ENCODE peak calls at places on chromosomes 12 and 14, in seven cellular contexts. One of them, this sample, is unnamed.

GRCh38 chr12:120720234-120720968 is 5.2 kb upstream of the ACADS start:
- DNase-seq in tibial artery: no peak
- DNase-seq in ascending aorta: no peak
- DNase-seq in SJSA1: no peak
- DNase-seq in caudate nucleus: peak; percentile 9
- DNase-seq in transverse colon: no peak
- DNase-seq in CD8-positive, alpha-beta T cell: no peak
- DNase-seq in this sample: no peak

GRCh38 chr14:86464386-86464785 is 934.4 kb downstream of the FLRT2 start:
- DNase-seq in tibial artery: no peak
- DNase-seq in ascending aorta: no peak
- DNase-seq in CD8-positive, alpha-beta T cell: no peak
- DNase-seq in caudate nucleus: no peak
- DNase-seq in SJSA1: no peak
- DNase-seq in transverse colon: no peak
- DNase-seq in this sample: no peak

GRCh38 chr12:54222609-54223008 is 33.8 kb upstream of the SMUG1 start:
- DNase-seq in caudate nucleus: no peak
- DNase-seq in SJSA1: no peak
- DNase-seq in ascending aorta: no peak
- DNase-seq in tibial artery: no peak
- DNase-seq in CD8-positive, alpha-beta T cell: no peak
- DNase-seq in transverse colon: no peak
- DNase-seq in this sample: no peak

GRCh38 chr12:95218852-95219171 is 1.2 kb downstream of the VEZT start:
- DNase-seq in SJSA1: no peak
- DNase-seq in transverse colon: peak; percentile 42
- DNase-seq in tibial artery: no peak
- DNase-seq in ascending aorta: no peak
- DNase-seq in caudate nucleus: no peak
- DNase-seq in CD8-positive, alpha-beta T cell: no peak
- DNase-seq in this sample: peak; percentile 49

GRCh38 chr14:64147126-64147790 is 146.9 kb downstream of the ESR2 start:
- DNase-seq in tibial artery: no peak
- DNase-seq in SJSA1: peak; percentile 79
- DNase-seq in ascending aorta: no peak
- DNase-seq in CD8-positive, alpha-beta T cell: no peak
- DNase-seq in transverse colon: no peak
- DNase-seq in caudate nucleus: no peak
- DNase-seq in this sample: no peak

GRCh38 chr14:52012635-52013034 is 23.3 kb downstream of the RTRAF start:
- DNase-seq in ascending aorta: no peak
- DNase-seq in transverse colon: no peak
- DNase-seq in CD8-positive, alpha-beta T cell: no peak
- DNase-seq in tibial artery: peak; percentile 79
- DNase-seq in caudate nucleus: no peak
- DNase-seq in SJSA1: no peak
- DNase-seq in this sample: no peak

GRCh38 chr14:75295061-75295461 is 16.4 kb downstream of the FOS start:
- DNase-seq in SJSA1: no peak
- DNase-seq in transverse colon: peak; percentile 83
- DNase-seq in caudate nucleus: peak; percentile 40
- DNase-seq in CD8-positive, alpha-beta T cell: no peak
- DNase-seq in tibial artery: peak; percentile 86
- DNase-seq in ascending aorta: no peak
- DNase-seq in this sample: no peak

GRCh38 chr12:64806173-64806572 is 18.3 kb upstream of the TBC1D30 start:
- DNase-seq in ascending aorta: no peak
- DNase-seq in transverse colon: no peak
- DNase-seq in SJSA1: no peak
- DNase-seq in caudate nucleus: no peak
- DNase-seq in tibial artery: no peak
- DNase-seq in CD8-positive, alpha-beta T cell: no peak
- DNase-seq in this sample: no peak

GRCh38 chr14:29953501-29953900 is 25.9 kb upstream of the PRKD1 start:
- DNase-seq in ascending aorta: no peak
- DNase-seq in caudate nucleus: no peak
- DNase-seq in CD8-positive, alpha-beta T cell: no peak
- DNase-seq in transverse colon: no peak
- DNase-seq in tibial artery: no peak
- DNase-seq in SJSA1: no peak
- DNase-seq in this sample: no peak

GRCh38 chr14:58078471-58078870 is 73.5 kb downstream of the ARMH4 start:
- DNase-seq in ascending aorta: no peak
- DNase-seq in transverse colon: no peak
- DNase-seq in caudate nucleus: no peak
- DNase-seq in SJSA1: no peak
- DNase-seq in tibial artery: no peak
- DNase-seq in CD8-positive, alpha-beta T cell: no peak
- DNase-seq in this sample: no peak

GRCh38 chr12:118055144-118055557 is 5.8 kb downstream of the WSB2 start:
- DNase-seq in tibial artery: no peak
- DNase-seq in transverse colon: peak; percentile 54
- DNase-seq in SJSA1: peak; percentile 60
- DNase-seq in CD8-positive, alpha-beta T cell: peak; percentile 73
- DNase-seq in caudate nucleus: peak; percentile 3
- DNase-seq in ascending aorta: no peak
- DNase-seq in this sample: peak; percentile 52

GRCh38 chr12:27183342-27183741 is 60.7 kb upstream of the STK38L start:
- DNase-seq in caudate nucleus: no peak
- DNase-seq in SJSA1: no peak
- DNase-seq in ascending aorta: no peak
- DNase-seq in CD8-positive, alpha-beta T cell: no peak
- DNase-seq in transverse colon: no peak
- DNase-seq in tibial artery: no peak
- DNase-seq in this sample: no peak

GRCh38 chr12:170361-171225 is 43.4 kb downstream of the SLC6A12 start:
- DNase-seq in CD8-positive, alpha-beta T cell: no peak
- DNase-seq in SJSA1: no peak
- DNase-seq in tibial artery: no peak
- DNase-seq in caudate nucleus: no peak
- DNase-seq in ascending aorta: no peak
- DNase-seq in transverse colon: no peak
- DNase-seq in this sample: no peak

GRCh38 chr12:130992979-130993538 is 39.4 kb downstream of the ADGRD1 start:
- DNase-seq in CD8-positive, alpha-beta T cell: no peak
- DNase-seq in caudate nucleus: no peak
- DNase-seq in tibial artery: peak; percentile 16
- DNase-seq in transverse colon: no peak
- DNase-seq in ascending aorta: no peak
- DNase-seq in SJSA1: no peak
- DNase-seq in this sample: no peak

GRCh38 chr14:39682000-39682399 is 249.8 kb upstream of the FBXO33 start:
- DNase-seq in caudate nucleus: no peak
- DNase-seq in CD8-positive, alpha-beta T cell: no peak
- DNase-seq in ascending aorta: no peak
- DNase-seq in transverse colon: no peak
- DNase-seq in tibial artery: no peak
- DNase-seq in SJSA1: no peak
- DNase-seq in this sample: no peak

DNA sequence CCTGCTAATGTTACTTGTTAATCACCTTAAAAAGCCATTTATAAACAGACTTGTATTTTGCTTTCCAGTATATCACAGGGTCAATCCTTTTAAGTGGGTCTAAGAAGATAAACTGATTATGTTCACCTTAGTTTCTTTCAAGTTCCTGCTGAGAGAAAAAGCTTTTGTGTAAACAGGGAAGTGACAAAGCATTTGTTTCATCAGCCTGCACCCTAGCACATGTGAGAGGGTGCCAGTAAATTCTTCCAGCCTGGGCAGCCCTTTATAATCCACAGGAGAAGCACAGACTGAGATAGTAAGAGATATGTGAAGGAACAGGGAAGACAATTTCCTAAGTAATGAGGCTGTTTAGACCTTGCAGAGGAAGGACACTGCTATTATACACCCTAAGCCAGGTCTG is 150.6 kb downstream of the KTN1 start:
- DNase-seq in transverse colon: no peak
- DNase-seq in caudate nucleus: no peak
- DNase-seq in SJSA1: no peak
- DNase-seq in ascending aorta: no peak
- DNase-seq in tibial artery: no peak
- DNase-seq in CD8-positive, alpha-beta T cell: no peak
- DNase-seq in this sample: no peak
- H3K27ac ChIP-seq in transverse colon: no peak overlapping the region
- H3K27ac ChIP-seq in caudate nucleus: no peak overlapping the region
- H3K27ac ChIP-seq in SJSA1: no peak overlapping the region
- H3K27ac ChIP-seq in ascending aorta: no peak overlapping the region
- H3K27ac ChIP-seq in tibial artery: no peak overlapping the region
- H3K27ac ChIP-seq in CD8-positive, alpha-beta T cell: no peak overlapping the region
- H3K27ac ChIP-seq in this sample: no peak overlapping the region

DNA sequence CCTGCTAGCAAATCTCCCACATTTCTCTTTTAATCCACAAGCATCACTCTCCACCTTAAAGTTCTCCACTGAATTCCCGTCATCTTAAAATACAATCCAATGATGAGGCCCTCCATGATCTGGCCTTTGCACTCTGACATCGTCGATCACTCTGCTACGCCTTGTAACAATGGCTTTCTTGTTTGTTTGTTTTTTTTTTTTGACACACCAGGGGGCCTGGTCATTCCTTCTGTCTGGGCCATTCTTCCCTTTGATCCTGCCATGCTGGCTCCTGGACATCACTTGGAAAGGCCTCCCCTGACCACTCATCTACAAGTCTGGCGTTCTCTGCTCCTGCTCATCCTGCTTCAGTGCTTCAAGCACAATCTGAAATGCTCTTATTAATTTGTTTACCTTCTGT is 233.5 kb downstream of the PPM1H start:
- DNase-seq in SJSA1: no peak
- DNase-seq in transverse colon: no peak
- DNase-seq in caudate nucleus: no peak
- DNase-seq in ascending aorta: no peak
- DNase-seq in tibial artery: no peak
- DNase-seq in CD8-positive, alpha-beta T cell: no peak
- DNase-seq in this sample: no peak
- H3K27ac ChIP-seq in SJSA1: peak overlapping the region; percentile 95
- H3K27ac ChIP-seq in transverse colon: no peak overlapping the region
- H3K27ac ChIP-seq in caudate nucleus: no peak overlapping the region
- H3K27ac ChIP-seq in ascending aorta: no peak overlapping the region
- H3K27ac ChIP-seq in tibial artery: no peak overlapping the region
- H3K27ac ChIP-seq in CD8-positive, alpha-beta T cell: no peak overlapping the region
- H3K27ac ChIP-seq in this sample: no peak overlapping the region

GRCh38 chr14:50823051-50823762 is 7.8 kb downstream of the NIN start:
- DNase-seq in SJSA1: no peak
- DNase-seq in ascending aorta: no peak
- DNase-seq in transverse colon: no peak
- DNase-seq in tibial artery: no peak
- DNase-seq in caudate nucleus: no peak
- DNase-seq in CD8-positive, alpha-beta T cell: no peak
- DNase-seq in this sample: no peak

GRCh38 chr14:50820786-50821185 is 10.2 kb downstream of the NIN start:
- DNase-seq in caudate nucleus: no peak
- DNase-seq in CD8-positive, alpha-beta T cell: no peak
- DNase-seq in tibial artery: no peak
- DNase-seq in ascending aorta: no peak
- DNase-seq in transverse colon: no peak
- DNase-seq in SJSA1: no peak
- DNase-seq in this sample: no peak

GRCh38 chr14:50823763-50824636 is 7.0 kb downstream of the NIN start:
- DNase-seq in tibial artery: no peak
- DNase-seq in ascending aorta: no peak
- DNase-seq in CD8-positive, alpha-beta T cell: no peak
- DNase-seq in transverse colon: no peak
- DNase-seq in SJSA1: no peak
- DNase-seq in caudate nucleus: no peak
- DNase-seq in this sample: peak; percentile 28

GRCh38 chr14:50821471-50822464 is 9.2 kb downstream of the NIN start:
- DNase-seq in ascending aorta: peak; percentile 11
- DNase-seq in transverse colon: peak; percentile 60
- DNase-seq in caudate nucleus: no peak
- DNase-seq in tibial artery: no peak
- DNase-seq in SJSA1: no peak
- DNase-seq in CD8-positive, alpha-beta T cell: peak; percentile 81
- DNase-seq in this sample: peak; percentile 71

GRCh38 chr14:50822501-50823042 is 8.4 kb downstream of the NIN start:
- DNase-seq in caudate nucleus: no peak
- DNase-seq in transverse colon: no peak
- DNase-seq in SJSA1: no peak
- DNase-seq in CD8-positive, alpha-beta T cell: no peak
- DNase-seq in tibial artery: no peak
- DNase-seq in ascending aorta: no peak
- DNase-seq in this sample: no peak
- H3K27ac ChIP-seq in caudate nucleus: no peak overlapping the region
- H3K27ac ChIP-seq in transverse colon: no peak overlapping the region
- H3K27ac ChIP-seq in SJSA1: no peak overlapping the region
- H3K27ac ChIP-seq in CD8-positive, alpha-beta T cell: peak overlapping the region; percentile 46
- H3K27ac ChIP-seq in tibial artery: no peak overlapping the region
- H3K27ac ChIP-seq in ascending aorta: no peak overlapping the region
- H3K27ac ChIP-seq in this sample: peak overlapping the region; percentile 69

GRCh38 chr12:116539905-116540482 is 19.2 kb upstream of the MAP1LC3B2 start:
- DNase-seq in ascending aorta: no peak
- DNase-seq in caudate nucleus: peak; percentile 47
- DNase-seq in SJSA1: no peak
- DNase-seq in tibial artery: peak; percentile 67
- DNase-seq in transverse colon: peak; percentile 38
- DNase-seq in CD8-positive, alpha-beta T cell: no peak
- DNase-seq in this sample: no peak
- H3K27ac ChIP-seq in ascending aorta: no peak overlapping the region
- H3K27ac ChIP-seq in caudate nucleus: no peak overlapping the region
- H3K27ac ChIP-seq in SJSA1: no peak overlapping the region
- H3K27ac ChIP-seq in tibial artery: no peak overlapping the region
- H3K27ac ChIP-seq in transverse colon: peak overlapping the region; percentile 52
- H3K27ac ChIP-seq in CD8-positive, alpha-beta T cell: no peak overlapping the region
- H3K27ac ChIP-seq in this sample: no peak overlapping the region

GRCh38 chr14:90544971-90545370 is 148.1 kb downstream of the CALM1 start:
- DNase-seq in tibial artery: no peak
- DNase-seq in caudate nucleus: no peak
- DNase-seq in CD8-positive, alpha-beta T cell: no peak
- DNase-seq in ascending aorta: no peak
- DNase-seq in SJSA1: no peak
- DNase-seq in transverse colon: no peak
- DNase-seq in this sample: no peak
- H3K27ac ChIP-seq in tibial artery: peak overlapping the region; percentile 62
- H3K27ac ChIP-seq in caudate nucleus: peak overlapping the region; percentile 86
- H3K27ac ChIP-seq in CD8-positive, alpha-beta T cell: no peak overlapping the region
- H3K27ac ChIP-seq in ascending aorta: peak overlapping the region; percentile 83
- H3K27ac ChIP-seq in SJSA1: no peak overlapping the region
- H3K27ac ChIP-seq in transverse colon: peak overlapping the region; percentile 62
- H3K27ac ChIP-seq in this sample: no peak overlapping the region

GRCh38 chr12:15928345-15928744 is 17.2 kb downstream of the DERA start:
- DNase-seq in tibial artery: no peak
- DNase-seq in transverse colon: no peak
- DNase-seq in CD8-positive, alpha-beta T cell: no peak
- DNase-seq in caudate nucleus: no peak
- DNase-seq in ascending aorta: no peak
- DNase-seq in SJSA1: peak; percentile 47
- DNase-seq in this sample: no peak
- H3K27ac ChIP-seq in tibial artery: no peak overlapping the region
- H3K27ac ChIP-seq in transverse colon: no peak overlapping the region
- H3K27ac ChIP-seq in CD8-positive, alpha-beta T cell: no peak overlapping the region
- H3K27ac ChIP-seq in caudate nucleus: no peak overlapping the region
- H3K27ac ChIP-seq in ascending aorta: no peak overlapping the region
- H3K27ac ChIP-seq in SJSA1: no peak overlapping the region
- H3K27ac ChIP-seq in this sample: no peak overlapping the region

GRCh38 chr12:83827860-83828259 is 1084.7 kb downstream of the SLC6A15 start:
- DNase-seq in transverse colon: no peak
- DNase-seq in CD8-positive, alpha-beta T cell: no peak
- DNase-seq in ascending aorta: no peak
- DNase-seq in tibial artery: no peak
- DNase-seq in caudate nucleus: no peak
- DNase-seq in SJSA1: no peak
- DNase-seq in this sample: no peak
- H3K27ac ChIP-seq in transverse colon: no peak overlapping the region
- H3K27ac ChIP-seq in CD8-positive, alpha-beta T cell: no peak overlapping the region
- H3K27ac ChIP-seq in ascending aorta: no peak overlapping the region
- H3K27ac ChIP-seq in tibial artery: no peak overlapping the region
- H3K27ac ChIP-seq in caudate nucleus: no peak overlapping the region
- H3K27ac ChIP-seq in SJSA1: no peak overlapping the region
- H3K27ac ChIP-seq in this sample: no peak overlapping the region